ENCODE peak calls at places on chromosome 19, in ten cellular contexts. One of them, this sample, is unnamed. For H3K4me1, H3K27me3 and H3K9me3, the result is how much of the 10 kb centered on the place peaks cover.

GRCh38 chr19:46471116-46471733 is at the start of gene PNMA8A:
- DNase-seq in esophagus squamous epithelium: no peak
- DNase-seq in pancreas: peak
- DNase-seq in stomach: peak
- DNase-seq in heart right ventricle: peak
- DNase-seq in PC-3: no peak
- DNase-seq in SJSA1: peak
- DNase-seq in neural progenitor cell: peak
- DNase-seq in heart left ventricle: peak
- DNase-seq in GM23248: peak
- DNase-seq in this sample: peak

GRCh38 chr19:37997911-37998344 is 90.9 kb downstream of the SIPA1L3 start:
- DNase-seq in esophagus squamous epithelium: no peak
- DNase-seq in pancreas: no peak
- DNase-seq in stomach: no peak
- DNase-seq in heart right ventricle: no peak
- DNase-seq in PC-3: peak
- DNase-seq in SJSA1: peak
- DNase-seq in neural progenitor cell: no peak
- DNase-seq in heart left ventricle: peak
- DNase-seq in GM23248: peak
- DNase-seq in this sample: no peak

GRCh38 chr19:10295305-10295846 is 5.6 kb downstream of the ICAM5 start:
- DNase-seq in esophagus squamous epithelium: no peak
- DNase-seq in pancreas: no peak
- DNase-seq in stomach: peak
- DNase-seq in heart right ventricle: peak
- DNase-seq in PC-3: no peak
- DNase-seq in SJSA1: no peak
- DNase-seq in neural progenitor cell: peak
- DNase-seq in heart left ventricle: no peak
- DNase-seq in GM23248: peak
- DNase-seq in this sample: no peak

GRCh38 chr19:40555978-40556689 is 20.5 kb upstream of the SHKBP1 start:
- DNase-seq in esophagus squamous epithelium: no peak
- DNase-seq in pancreas: no peak
- DNase-seq in stomach: no peak
- DNase-seq in heart right ventricle: no peak
- DNase-seq in PC-3: no peak
- DNase-seq in SJSA1: no peak
- DNase-seq in neural progenitor cell: no peak
- DNase-seq in heart left ventricle: no peak
- DNase-seq in GM23248: no peak
- DNase-seq in this sample: no peak

GRCh38 chr19:19335408-19336158 is 15.0 kb downstream of the MAU2 start:
- DNase-seq in esophagus squamous epithelium: no peak
- DNase-seq in pancreas: no peak
- DNase-seq in stomach: no peak
- DNase-seq in heart right ventricle: no peak
- DNase-seq in PC-3: no peak
- DNase-seq in SJSA1: no peak
- DNase-seq in neural progenitor cell: no peak
- DNase-seq in heart left ventricle: no peak
- DNase-seq in GM23248: no peak
- DNase-seq in this sample: no peak

GRCh38 chr19:55927991-55928390 is 4.1 kb downstream of the NLRP13 start:
- DNase-seq in esophagus squamous epithelium: no peak
- DNase-seq in pancreas: no peak
- DNase-seq in stomach: no peak
- DNase-seq in heart right ventricle: no peak
- DNase-seq in PC-3: no peak
- DNase-seq in SJSA1: no peak
- DNase-seq in neural progenitor cell: no peak
- DNase-seq in heart left ventricle: no peak
- DNase-seq in GM23248: no peak
- DNase-seq in this sample: no peak

GRCh38 chr19:1473424-1473851 is 5.6 kb downstream of the C19orf25 start:
- DNase-seq in esophagus squamous epithelium: no peak
- DNase-seq in pancreas: no peak
- DNase-seq in stomach: no peak
- DNase-seq in heart right ventricle: no peak
- DNase-seq in PC-3: no peak
- DNase-seq in SJSA1: no peak
- DNase-seq in neural progenitor cell: no peak
- DNase-seq in heart left ventricle: no peak
- DNase-seq in GM23248: no peak
- DNase-seq in this sample: no peak

GRCh38 chr19:33796164-33797100 is at the start of gene KCTD15:
- DNase-seq in esophagus squamous epithelium: no peak
- DNase-seq in pancreas: peak
- DNase-seq in stomach: peak
- DNase-seq in heart right ventricle: peak
- DNase-seq in PC-3: peak
- DNase-seq in SJSA1: peak
- DNase-seq in neural progenitor cell: peak
- DNase-seq in heart left ventricle: peak
- DNase-seq in GM23248: peak
- DNase-seq in this sample: peak

GRCh38 chr19:34838753-34839431 is 65.9 kb upstream of the ZNF599 start:
- DNase-seq in esophagus squamous epithelium: no peak
- DNase-seq in pancreas: peak
- DNase-seq in stomach: peak
- DNase-seq in heart right ventricle: peak
- DNase-seq in PC-3: no peak
- DNase-seq in SJSA1: no peak
- DNase-seq in neural progenitor cell: peak
- DNase-seq in heart left ventricle: no peak
- DNase-seq in GM23248: peak
- DNase-seq in this sample: no peak

GRCh38 chr19:29328586-29328985 is 115.6 kb upstream of the UQCRFS1 start:
- DNase-seq in esophagus squamous epithelium: no peak
- DNase-seq in pancreas: no peak
- DNase-seq in stomach: no peak
- DNase-seq in heart right ventricle: no peak
- DNase-seq in PC-3: no peak
- DNase-seq in SJSA1: no peak
- DNase-seq in neural progenitor cell: no peak
- DNase-seq in heart left ventricle: no peak
- DNase-seq in GM23248: no peak
- DNase-seq in this sample: no peak

GRCh38 chr19:18776736-18777135 is 14.4 kb downstream of the COMP start:
- DNase-seq in esophagus squamous epithelium: no peak
- DNase-seq in pancreas: no peak
- DNase-seq in stomach: no peak
- DNase-seq in heart right ventricle: no peak
- DNase-seq in PC-3: peak
- DNase-seq in SJSA1: no peak
- DNase-seq in neural progenitor cell: no peak
- DNase-seq in heart left ventricle: no peak
- DNase-seq in GM23248: peak
- DNase-seq in this sample: no peak

GRCh38 chr19:44891016-44891882 is at the start of gene TOMM40:
- DNase-seq in esophagus squamous epithelium: peak
- DNase-seq in pancreas: peak
- DNase-seq in stomach: peak
- DNase-seq in heart right ventricle: no peak
- DNase-seq in PC-3: no peak
- DNase-seq in SJSA1: no peak
- DNase-seq in neural progenitor cell: peak
- DNase-seq in heart left ventricle: no peak
- DNase-seq in GM23248: peak
- DNase-seq in this sample: peak

GRCh38 chr19:7857727-7858701 is 16.2 kb downstream of the PRR36 start:
- DNase-seq in esophagus squamous epithelium: no peak
- DNase-seq in pancreas: no peak
- DNase-seq in stomach: no peak
- DNase-seq in heart right ventricle: no peak
- DNase-seq in PC-3: no peak
- DNase-seq in SJSA1: no peak
- DNase-seq in neural progenitor cell: peak
- DNase-seq in heart left ventricle: no peak
- DNase-seq in GM23248: no peak
- DNase-seq in this sample: no peak

GRCh38 chr19:29106353-29106885 is 106.5 kb downstream of the UQCRFS1 start:
- DNase-seq in esophagus squamous epithelium: no peak
- DNase-seq in pancreas: no peak
- DNase-seq in stomach: no peak
- DNase-seq in heart right ventricle: no peak
- DNase-seq in PC-3: no peak
- DNase-seq in SJSA1: no peak
- DNase-seq in neural progenitor cell: no peak
- DNase-seq in heart left ventricle: no peak
- DNase-seq in GM23248: no peak
- DNase-seq in this sample: no peak

GRCh38 chr19:19528721-19529490 is at the start of gene YJEFN3:
- DNase-seq in esophagus squamous epithelium: no peak
- DNase-seq in pancreas: no peak
- DNase-seq in stomach: no peak
- DNase-seq in heart right ventricle: peak
- DNase-seq in PC-3: no peak
- DNase-seq in SJSA1: no peak
- DNase-seq in neural progenitor cell: peak
- DNase-seq in heart left ventricle: no peak
- DNase-seq in GM23248: peak
- DNase-seq in this sample: no peak

GRCh38 chr19:15283141-15283885 is 49.0 kb downstream of the BRD4 start:
- DNase-seq in esophagus squamous epithelium: no peak
- DNase-seq in pancreas: no peak
- DNase-seq in stomach: no peak
- DNase-seq in heart right ventricle: no peak
- DNase-seq in PC-3: peak
- DNase-seq in SJSA1: no peak
- DNase-seq in neural progenitor cell: no peak
- DNase-seq in heart left ventricle: no peak
- DNase-seq in GM23248: peak
- DNase-seq in this sample: no peak
- H3K4me1 ChIP-seq in esophagus squamous epithelium: half or more
- H3K4me1 ChIP-seq in pancreas: half or more
- H3K4me1 ChIP-seq in stomach: half or more
- H3K4me1 ChIP-seq in heart right ventricle: half or more
- H3K4me1 ChIP-seq in PC-3: under half
- H3K4me1 ChIP-seq in SJSA1: under half
- H3K4me1 ChIP-seq in neural progenitor cell: half or more
- H3K4me1 ChIP-seq in heart left ventricle: half or more
- H3K4me1 ChIP-seq in GM23248: half or more
- H3K4me1 ChIP-seq in this sample: under half

GRCh38 chr19:16327911-16328823 is 3.5 kb downstream of the KLF2 start:
- DNase-seq in esophagus squamous epithelium: no peak
- DNase-seq in pancreas: no peak
- DNase-seq in stomach: peak
- DNase-seq in heart right ventricle: peak
- DNase-seq in PC-3: no peak
- DNase-seq in SJSA1: peak
- DNase-seq in neural progenitor cell: no peak
- DNase-seq in heart left ventricle: peak
- DNase-seq in GM23248: peak
- DNase-seq in this sample: peak
- H3K27me3 ChIP-seq in esophagus squamous epithelium: under half
- H3K27me3 ChIP-seq in pancreas: under half
- H3K27me3 ChIP-seq in stomach: under half
- H3K27me3 ChIP-seq in heart right ventricle: under half
- H3K27me3 ChIP-seq in PC-3: under half
- H3K27me3 ChIP-seq in SJSA1: under half
- H3K27me3 ChIP-seq in neural progenitor cell: half or more
- H3K27me3 ChIP-seq in heart left ventricle: under half
- H3K27me3 ChIP-seq in GM23248: under half
- H3K27me3 ChIP-seq in this sample: under half

DNA sequence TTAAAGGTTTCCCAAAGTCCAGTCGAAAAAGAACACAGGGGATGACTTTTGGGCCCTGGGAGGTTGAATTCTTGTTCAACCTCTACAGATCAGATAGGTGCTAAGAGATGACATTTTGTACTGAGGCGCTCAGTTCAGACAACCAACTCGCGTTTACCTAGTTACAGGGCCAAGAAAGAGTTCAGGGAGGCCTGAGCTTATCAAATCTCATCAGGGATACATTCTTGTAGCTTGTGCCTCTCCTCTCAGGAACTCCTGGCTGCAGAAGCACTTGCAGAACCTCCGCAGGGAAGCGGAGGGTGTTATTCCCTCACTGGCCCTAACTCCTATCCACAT is 825 bp downstream of the ZNF776 start:
- DNase-seq in esophagus squamous epithelium: no peak
- DNase-seq in pancreas: no peak
- DNase-seq in stomach: no peak
- DNase-seq in heart right ventricle: no peak
- DNase-seq in PC-3: no peak
- DNase-seq in SJSA1: no peak
- DNase-seq in neural progenitor cell: no peak
- DNase-seq in heart left ventricle: no peak
- DNase-seq in GM23248: peak
- DNase-seq in this sample: no peak
- H3K9me3 ChIP-seq in esophagus squamous epithelium: half or more
- H3K9me3 ChIP-seq in pancreas: under half
- H3K9me3 ChIP-seq in stomach: under half
- H3K9me3 ChIP-seq in heart right ventricle: under half
- H3K9me3 ChIP-seq in PC-3: under half
- H3K9me3 ChIP-seq in SJSA1: under half
- H3K9me3 ChIP-seq in neural progenitor cell: under half
- H3K9me3 ChIP-seq in heart left ventricle: half or more
- H3K9me3 ChIP-seq in GM23248: under half
- H3K9me3 ChIP-seq in this sample: under half

GRCh38 chr19:16073988-16074387 is 2.3 kb upstream of the TPM4 start:
- DNase-seq in esophagus squamous epithelium: no peak
- DNase-seq in pancreas: no peak
- DNase-seq in stomach: no peak
- DNase-seq in heart right ventricle: no peak
- DNase-seq in PC-3: no peak
- DNase-seq in SJSA1: no peak
- DNase-seq in neural progenitor cell: no peak
- DNase-seq in heart left ventricle: no peak
- DNase-seq in GM23248: no peak
- DNase-seq in this sample: no peak

GRCh38 chr19:16076154-16076957 is at the start of gene TPM4:
- DNase-seq in esophagus squamous epithelium: peak
- DNase-seq in pancreas: peak
- DNase-seq in stomach: peak
- DNase-seq in heart right ventricle: peak
- DNase-seq in PC-3: no peak
- DNase-seq in SJSA1: peak
- DNase-seq in neural progenitor cell: peak
- DNase-seq in heart left ventricle: peak
- DNase-seq in GM23248: peak
- DNase-seq in this sample: peak

GRCh38 chr19:16074488-16075365 is 1.6 kb upstream of the TPM4 start:
- DNase-seq in esophagus squamous epithelium: no peak
- DNase-seq in pancreas: no peak
- DNase-seq in stomach: no peak
- DNase-seq in heart right ventricle: no peak
- DNase-seq in PC-3: no peak
- DNase-seq in SJSA1: no peak
- DNase-seq in neural progenitor cell: no peak
- DNase-seq in heart left ventricle: no peak
- DNase-seq in GM23248: no peak
- DNase-seq in this sample: no peak

GRCh38 chr19:16076958-16077611 is 790 bp downstream of the TPM4 start:
- DNase-seq in esophagus squamous epithelium: no peak
- DNase-seq in pancreas: peak
- DNase-seq in stomach: peak
- DNase-seq in heart right ventricle: peak
- DNase-seq in PC-3: no peak
- DNase-seq in SJSA1: peak
- DNase-seq in neural progenitor cell: peak
- DNase-seq in heart left ventricle: peak
- DNase-seq in GM23248: peak
- DNase-seq in this sample: no peak

GRCh38 chr19:16075430-16076153 is 703 bp upstream of the TPM4 start:
- DNase-seq in esophagus squamous epithelium: no peak
- DNase-seq in pancreas: no peak
- DNase-seq in stomach: no peak
- DNase-seq in heart right ventricle: no peak
- DNase-seq in PC-3: no peak
- DNase-seq in SJSA1: no peak
- DNase-seq in neural progenitor cell: peak
- DNase-seq in heart left ventricle: no peak
- DNase-seq in GM23248: no peak
- DNase-seq in this sample: no peak
- H3K4me1 ChIP-seq in esophagus squamous epithelium: under half
- H3K4me1 ChIP-seq in pancreas: under half
- H3K4me1 ChIP-seq in stomach: half or more
- H3K4me1 ChIP-seq in heart right ventricle: under half
- H3K4me1 ChIP-seq in PC-3: under half
- H3K4me1 ChIP-seq in SJSA1: under half
- H3K4me1 ChIP-seq in neural progenitor cell: under half
- H3K4me1 ChIP-seq in heart left ventricle: half or more
- H3K4me1 ChIP-seq in GM23248: under half
- H3K4me1 ChIP-seq in this sample: under half